ENCODE peak calls at places on chromosomes 6 and 20, in seven cellular contexts. V is breast epithelium, M is adrenal gland, K is uterus, Q is vagina, B is tibial nerve, I is K562. T is an unnamed sample.

GRCh38 chr6:108492131-108492766 is 68.5 kb upstream of the FOXO3 start:
- DNase-seq in V (no peak), M (peak), K (no peak), Q (no peak), B (peak), I (peak), T (no peak)

GRCh38 chr20:10481671-10482070 is 46.6 kb downstream of the SLX4IP start:
- DNase-seq in V (no peak), M (no peak), K (no peak), Q (no peak), B (no peak), I (no peak), T (no peak)

GRCh38 chr20:16553161-16553560 is 20.1 kb downstream of the KIF16B start:
- DNase-seq in V (no peak), M (no peak), K (no peak), Q (no peak), B (no peak), I (no peak), T (no peak)

GRCh38 chr6:90131614-90132423 is 164.8 kb downstream of the BACH2 start:
- DNase-seq in V (no peak), M (no peak), K (peak), Q (no peak), B (peak), I (no peak), T (peak)

GRCh38 chr20:50673831-50674825 is 17.2 kb downstream of the RIPOR3 start:
- DNase-seq in V (no peak), M (no peak), K (no peak), Q (no peak), B (no peak), I (no peak), T (no peak)

GRCh38 chr20:9686455-9686854 is 152.4 kb downstream of the PAK5 start:
- DNase-seq in V (no peak), M (no peak), K (no peak), Q (no peak), B (no peak), I (no peak), T (no peak)

GRCh38 chr20:43840382-43841070 is 74.1 kb upstream of the TOX2 start:
- DNase-seq in V (no peak), M (no peak), K (no peak), Q (peak), B (no peak), I (peak), T (no peak)

GRCh38 chr6:169269180-169270076 is 15.8 kb upstream of the THBS2 start:
- DNase-seq in V (no peak), M (no peak), K (peak), Q (peak), B (peak), I (no peak), T (peak)

GRCh38 chr6:7150381-7151064 is 42.8 kb downstream of the RREB1 start:
- DNase-seq in V (no peak), M (no peak), K (no peak), Q (no peak), B (no peak), I (peak), T (no peak)

GRCh38 chr6:30884521-30885480 is 482 bp downstream of the DDR1 start:
- DNase-seq in V (peak), M (peak), K (peak), Q (no peak), B (no peak), I (peak), T (peak)

GRCh38 chr6:27532820-27533538 is 60.1 kb upstream of the ZNF184 start:
- DNase-seq in V (no peak), M (no peak), K (no peak), Q (no peak), B (no peak), I (no peak), T (no peak)

GRCh38 chr6:31222496-31222895 is 49.4 kb downstream of the HLA-C start:
- DNase-seq in V (no peak), M (no peak), K (no peak), Q (no peak), B (no peak), I (no peak), T (no peak)

GRCh38 chr20:46011631-46012482 is 3.1 kb downstream of the MMP9 start:
- DNase-seq in V (no peak), M (peak), K (no peak), Q (no peak), B (no peak), I (peak), T (peak)

GRCh38 chr6:57193177-57193576 is 21.1 kb downstream of the BAG2 start:
- DNase-seq in V (no peak), M (no peak), K (no peak), Q (no peak), B (no peak), I (no peak), T (no peak)

GRCh38 chr6:57195457-57195856 is 23.3 kb downstream of the BAG2 start:
- DNase-seq in V (no peak), M (no peak), K (no peak), Q (no peak), B (no peak), I (no peak), T (no peak)

GRCh38 chr6:57190140-57190539 is 18.0 kb downstream of the BAG2 start:
- DNase-seq in V (no peak), M (no peak), K (no peak), Q (no peak), B (no peak), I (no peak), T (no peak)
- TF ChIP-seq CTCF in V (no peak), M (no peak), K (peak), Q (no peak), B (peak), I (no peak), T (no peak)

DNA sequence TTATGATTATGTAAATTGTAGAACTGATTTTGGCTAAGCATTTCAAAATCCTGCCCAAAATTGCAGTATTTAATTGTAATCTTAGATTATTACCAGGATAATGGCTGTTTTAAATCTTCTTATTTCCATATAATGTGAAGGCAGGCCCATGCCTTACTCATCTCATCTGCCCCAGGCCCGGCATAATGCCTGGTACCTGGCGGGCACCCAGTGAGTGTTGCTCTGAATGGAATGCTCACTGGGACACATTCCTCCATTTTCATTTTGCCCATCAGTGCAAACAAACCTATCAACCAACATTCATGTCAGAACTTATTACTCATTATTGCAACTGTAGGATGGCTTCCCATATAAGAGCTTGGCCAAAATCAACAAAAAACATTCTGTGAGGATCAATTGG is 22.8 kb downstream of the SAMD5 start:
- DNase-seq in V (no peak), M (no peak), K (no peak), Q (no peak), B (no peak), I (no peak), T (no peak)
- H3K4me3 ChIP-seq in V (no peak), M (no peak), K (no peak), Q (no peak), B (no peak), I (no peak), T (no peak)

GRCh38 chr20:17618673-17619013 is 48.8 kb downstream of the DSTN start:
- DNase-seq in V (no peak), M (no peak), K (no peak), Q (no peak), B (no peak), I (no peak), T (no peak)
- TF ChIP-seq POLR2A in V (no peak), M (no peak), K (no peak), Q (no peak), B (no peak), I (no peak), T (no peak)

GRCh38 chr6:79775222-79775621 is 144.1 kb downstream of the SH3BGRL2 start:
- DNase-seq in V (no peak), M (no peak), K (no peak), Q (no peak), B (no peak), I (no peak), T (no peak)

GRCh38 chr6:79782775-79783174 is 151.6 kb downstream of the SH3BGRL2 start:
- DNase-seq in V (no peak), M (no peak), K (no peak), Q (no peak), B (no peak), I (no peak), T (no peak)

GRCh38 chr6:79777713-79778579 is 146.8 kb downstream of the SH3BGRL2 start:
- DNase-seq in V (peak), M (peak), K (peak), Q (no peak), B (peak), I (peak), T (peak)

GRCh38 chr6:79781916-79782315 is 150.8 kb downstream of the SH3BGRL2 start:
- DNase-seq in V (no peak), M (no peak), K (no peak), Q (no peak), B (no peak), I (no peak), T (no peak)

GRCh38 chr6:79778794-79779193 is 147.7 kb downstream of the SH3BGRL2 start:
- DNase-seq in V (no peak), M (no peak), K (no peak), Q (no peak), B (no peak), I (no peak), T (no peak)
- TF ChIP-seq CTCF in V (no peak), M (no peak), K (no peak), Q (no peak), B (no peak), I (no peak), T (no peak)

GRCh38 chr6:24357336-24358218 is at the start of gene DCDC2:
- DNase-seq in V (peak), M (peak), K (no peak), Q (no peak), B (no peak), I (no peak), T (peak)

GRCh38 chr6:24356310-24357035 is 1.4 kb downstream of the DCDC2 start:
- DNase-seq in V (no peak), M (no peak), K (no peak), Q (no peak), B (no peak), I (no peak), T (no peak)

GRCh38 chr6:24355422-24355821 is 2.4 kb downstream of the DCDC2 start:
- DNase-seq in V (no peak), M (no peak), K (no peak), Q (no peak), B (no peak), I (no peak), T (no peak)

GRCh38 chr6:24359640-24360454 is 2.0 kb upstream of the DCDC2 start:
- DNase-seq in V (peak), M (peak), K (peak), Q (no peak), B (peak), I (peak), T (peak)

GRCh38 chr6:24358219-24358821 is 461 bp upstream of the DCDC2 start:
- DNase-seq in V (no peak), M (no peak), K (no peak), Q (no peak), B (no peak), I (no peak), T (no peak)
- H3K4me3 ChIP-seq in V (peak), M (peak), K (peak), Q (no peak), B (peak), I (no peak), T (no peak)

GRCh38 chr20:49285813-49286494 is 8.1 kb upstream of the ZNFX1 start:
- DNase-seq in V (no peak), M (no peak), K (no peak), Q (no peak), B (no peak), I (no peak), T (no peak)
- TF ChIP-seq POLR2A in V (no peak), M (no peak), K (no peak), Q (no peak), B (no peak), I (peak), T (no peak)

DNA sequence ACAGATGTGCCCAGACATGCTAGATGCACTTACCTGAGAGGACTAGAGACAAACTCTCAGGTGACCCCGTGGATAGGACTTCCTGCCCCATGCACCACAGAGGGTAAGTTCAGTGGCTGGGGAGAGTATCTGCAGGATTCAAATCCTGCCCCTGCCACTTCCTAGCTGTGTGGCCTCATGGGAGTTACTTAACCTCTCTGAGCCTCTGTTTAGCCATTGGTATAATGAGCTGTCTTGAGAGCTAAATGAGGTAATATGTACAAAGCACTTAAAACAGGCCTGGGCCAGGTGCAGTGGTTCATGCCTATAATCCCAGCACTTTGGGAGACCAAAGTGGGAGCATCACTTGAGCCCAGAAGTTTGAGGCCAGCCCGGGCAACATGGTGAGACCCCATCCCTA is 59.3 kb downstream of the GRM4 start:
- DNase-seq in V (no peak), M (no peak), K (no peak), Q (no peak), B (no peak), I (no peak), T (no peak)
- TF ChIP-seq CTCF in V (no peak), M (no peak), K (no peak), Q (no peak), B (no peak), I (no peak), T (no peak)

GRCh38 chr20:38875170-38875993 is 50.8 kb upstream of the FAM83D start:
- DNase-seq in V (no peak), M (peak), K (no peak), Q (no peak), B (no peak), I (no peak), T (no peak)
- H3K4me3 ChIP-seq in V (no peak), M (no peak), K (no peak), Q (no peak), B (no peak), I (no peak), T (no peak)